ENCODE peak calls at places on chromosomes 11 and 22, in six cellular contexts. G is GM12878, I is HepG2, O is H1, J is GM12892, C is K562. R is an unnamed sample.
A peak's percentile ranks its signal among the peaks of the same experiment; 100 is the strongest.

GRCh38 chr22:45915841-45916240 is 61.1 kb downstream of the WNT7B start:
- DNase-seq in G (no peak), I (no peak), O (no peak), J (no peak), C (no peak), R (no peak)

GRCh38 chr22:48618326-48618725 is 1209.3 kb downstream of the BRD1 start:
- DNase-seq in G (no peak), I (no peak), O (no peak), J (no peak), C (no peak), R (no peak)

GRCh38 chr11:38046571-38047135 is 1448.6 kb upstream of the RAG2 start:
- DNase-seq in G (no peak), I (no peak), O (no peak), J (no peak), C (no peak), R (no peak)

GRCh38 chr11:94128171-94128745 is 383 bp upstream of the PANX1 start:
- DNase-seq in G (no peak), I (no peak), O (peak; percentile 71), J (no peak), C (no peak), R (no peak)

GRCh38 chr22:33116846-33117547 is 58.8 kb upstream of the SYN3 start:
- DNase-seq in G (no peak), I (no peak), O (no peak), J (no peak), C (no peak), R (no peak)

GRCh38 chr11:125429807-125430678 is 66.0 kb downstream of the FEZ1 start:
- DNase-seq in G (no peak), I (no peak), O (no peak), J (no peak), C (no peak), R (no peak)

GRCh38 chr11:35549787-35550186 is 24.4 kb upstream of the PAMR1 start:
- DNase-seq in G (no peak), I (no peak), O (no peak), J (no peak), C (no peak), R (no peak)

GRCh38 chr22:44588348-44588747 is 90.3 kb upstream of the RTL6 start:
- DNase-seq in G (no peak), I (no peak), O (no peak), J (no peak), C (no peak), R (no peak)

GRCh38 chr11:312092-312816 is 1.6 kb upstream of the IFITM1 start:
- DNase-seq in G (no peak), I (no peak), O (no peak), J (no peak), C (no peak), R (no peak)

GRCh38 chr22:25496396-25497064 is 67.9 kb upstream of the GRK3 start:
- DNase-seq in G (no peak), I (no peak), O (no peak), J (no peak), C (no peak), R (no peak)

GRCh38 chr22:43101306-43101705 is 9.2 kb upstream of the BIK start:
- DNase-seq in G (no peak), I (no peak), O (no peak), J (no peak), C (no peak), R (no peak)

GRCh38 chr22:49685686-49686085 is 142.0 kb downstream of the BRD1 start:
- DNase-seq in G (no peak), I (no peak), O (no peak), J (no peak), C (no peak), R (no peak)

GRCh38 chr11:27396259-27396839 is 33.3 kb upstream of the CCDC34 start:
- DNase-seq in G (no peak), I (peak; percentile 69), O (no peak), J (no peak), C (no peak), R (no peak)

GRCh38 chr11:62148271-62148980 is 24.6 kb downstream of the INCENP start:
- DNase-seq in G (no peak), I (no peak), O (no peak), J (no peak), C (no peak), R (no peak)

GRCh38 chr11:94678901-94679300 is 89.3 kb upstream of the AMOTL1 start:
- DNase-seq in G (no peak), I (no peak), O (no peak), J (no peak), C (no peak), R (no peak)

GRCh38 chr11:34426766-34427170 is 12.0 kb upstream of the CAT start:
- DNase-seq in G (no peak), I (no peak), O (no peak), J (no peak), C (peak; percentile 57), R (no peak)

GRCh38 chr11:122267602-122268001 is 151.6 kb upstream of the BLID start:
- DNase-seq in G (no peak), I (no peak), O (no peak), J (no peak), C (no peak), R (no peak)

GRCh38 chr11:45885274-45885920 is at the start of gene MAPK8IP1:
- DNase-seq in G (no peak), I (peak; percentile 47), O (peak; percentile 82), J (peak; percentile 84), C (peak; percentile 98), R (peak; percentile 86)

GRCh38 chr11:123166095-123166559 is 28.9 kb downstream of the CLMP start:
- DNase-seq in G (no peak), I (no peak), O (peak; percentile 88), J (no peak), C (peak; percentile 18), R (no peak)

GRCh38 chr22:35301370-35301874 is 1.7 kb downstream of the TOM1 start:
- DNase-seq in G (no peak), I (peak; percentile 93), O (no peak), J (no peak), C (peak; percentile 20), R (no peak)

GRCh38 chr11:7522106-7522505 is 8.3 kb downstream of the PPFIBP2 start:
- DNase-seq in G (no peak), I (no peak), O (no peak), J (no peak), C (no peak), R (no peak)

GRCh38 chr22:45335021-45335818 is 25.5 kb downstream of the FAM118A start:
- DNase-seq in G (no peak), I (no peak), O (peak; percentile 52), J (no peak), C (no peak), R (no peak)

DNA sequence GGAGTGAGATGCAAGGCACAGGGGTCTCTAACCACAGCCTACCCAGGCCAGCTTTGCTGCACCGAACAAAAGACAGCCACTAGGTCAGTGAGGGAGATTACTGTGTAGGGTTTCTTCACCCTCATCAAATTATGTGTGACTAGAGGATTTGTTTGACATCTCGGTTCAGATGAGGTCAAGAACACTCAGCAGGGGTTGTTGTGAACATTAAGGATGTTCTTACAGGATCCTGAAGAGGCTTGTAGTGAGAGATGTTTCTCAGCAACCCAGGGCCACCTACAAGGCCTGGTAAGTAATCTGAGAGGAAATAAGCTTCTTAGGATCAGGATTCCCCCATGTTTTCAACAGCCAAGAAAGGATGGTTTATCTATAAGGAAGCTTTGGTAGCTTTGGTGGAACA is 202.1 kb downstream of the NXPE2 start:
- DNase-seq in G (no peak), I (no peak), O (no peak), J (no peak), C (no peak), R (no peak)
- TF ChIP-seq TAF1 in G (no peak), I (no peak), O (no peak), J (no peak), C (no peak), R (no peak)

GRCh38 chr22:20156611-20157415 is 6.0 kb upstream of the CCDC188 start:
- DNase-seq in G (peak; percentile 17), I (peak; percentile 42), O (peak; percentile 98), J (peak; percentile 95), C (peak; percentile 100), R (peak; percentile 98)
- TF ChIP-seq POLR2A in G (no peak), I (no peak), O (no peak), J (no peak), C (no peak), R (no peak)

DNA sequence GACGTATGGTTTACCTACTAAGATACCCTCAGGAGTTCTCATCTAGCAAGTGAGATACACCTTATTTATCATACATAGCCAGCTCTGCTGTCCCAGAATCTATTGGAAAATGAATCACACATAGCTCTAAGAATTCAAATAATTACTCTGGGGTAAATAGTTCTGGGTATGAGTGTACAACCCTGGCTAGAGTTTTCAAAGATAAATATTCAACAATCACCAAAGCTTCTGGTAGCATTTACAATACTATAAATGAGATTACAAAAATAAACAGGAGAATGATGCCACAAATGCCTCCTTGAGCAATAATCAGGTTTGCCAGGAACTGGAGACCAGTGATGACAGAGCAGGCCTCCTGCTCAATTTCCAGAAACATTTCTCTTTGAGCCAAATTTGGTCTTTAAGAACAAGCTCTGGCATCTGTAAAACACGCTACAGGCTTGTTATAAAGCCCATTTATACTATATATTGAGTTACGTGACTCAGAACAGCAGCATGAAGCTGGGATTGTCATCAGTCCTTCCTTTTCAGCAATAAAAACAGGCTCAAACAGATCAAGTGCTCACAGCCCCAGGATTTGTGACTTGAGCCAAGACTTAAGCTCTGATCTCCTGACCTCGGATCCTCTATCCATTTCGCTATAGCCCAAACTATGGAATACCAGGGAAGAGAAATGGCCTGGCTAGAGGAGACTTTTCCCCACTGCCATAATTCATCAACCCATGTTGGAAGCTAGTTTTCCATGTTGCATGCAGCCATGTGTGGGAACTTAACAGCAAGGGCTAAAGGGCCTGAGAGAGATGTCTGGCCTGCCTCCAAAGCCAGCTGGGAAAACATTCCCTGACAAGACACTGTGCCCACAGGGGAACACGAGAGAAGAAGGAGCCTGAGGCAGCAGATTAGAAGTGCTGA is 19.7 kb downstream of the RAB30 start:
- DNase-seq in G (no peak), I (no peak), O (no peak), J (no peak), C (no peak), R (no peak)
- TF ChIP-seq TAF1 in G (no peak), I (no peak), O (no peak), J (no peak), C (no peak), R (no peak)

GRCh38 chr22:39290724-39291161 is 28.7 kb downstream of the RPL3 start:
- DNase-seq in G (no peak), I (peak; percentile 56), O (no peak), J (no peak), C (no peak), R (no peak)

GRCh38 chr22:39292002-39292401 is 27.4 kb downstream of the RPL3 start:
- DNase-seq in G (no peak), I (no peak), O (no peak), J (no peak), C (no peak), R (no peak)

GRCh38 chr22:39293766-39294368 is 25.6 kb downstream of the RPL3 start:
- DNase-seq in G (no peak), I (no peak), O (no peak), J (no peak), C (no peak), R (no peak)

GRCh38 chr22:39291501-39291900 is 27.9 kb downstream of the RPL3 start:
- DNase-seq in G (no peak), I (no peak), O (no peak), J (no peak), C (no peak), R (no peak)

DNA sequence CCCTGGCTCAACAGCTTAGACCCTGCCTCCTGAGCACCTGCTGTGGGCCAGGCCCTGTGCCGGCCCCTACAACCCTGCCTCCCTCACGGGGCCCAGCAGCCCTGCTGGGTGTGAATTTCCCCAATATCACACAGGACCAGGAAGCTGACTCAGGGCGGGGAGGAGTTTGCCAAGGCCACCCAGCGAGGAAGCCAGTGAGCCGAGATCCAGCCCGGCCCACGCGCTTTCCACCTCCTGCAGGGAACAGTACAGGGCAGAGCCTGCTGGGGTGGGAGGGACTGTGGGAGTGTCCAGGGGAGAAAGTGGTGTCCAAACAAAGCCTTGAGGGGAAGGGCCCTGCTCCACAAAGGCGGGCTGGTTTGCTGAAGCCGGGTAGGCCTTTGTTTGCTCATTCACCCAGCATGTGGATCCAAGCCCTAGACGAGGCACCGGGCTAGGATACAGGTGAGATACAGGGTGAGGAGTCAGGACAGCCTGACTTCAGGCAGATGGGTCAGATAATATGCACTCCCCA is 26.8 kb downstream of the RPL3 start:
- DNase-seq in G (no peak), I (peak; percentile 81), O (no peak), J (no peak), C (peak; percentile 83), R (no peak)
- TF ChIP-seq POLR2A in G (no peak), I (no peak), O (no peak), J (no peak), C (peak; percentile 55), R (no peak)